ENCODE peak calls at places on chromosomes 12 and 14, in nine cellular contexts. P is heart right ventricle; J is stimulated activated CD4-positive, alpha-beta T cell treated with anti-CD3 and anti-CD28 coated beads, Interleukin-1b, Interleukin-23, amount 100 ng/mL, for 1 hour; A is fibroblast of the conjunctiva; X is 8988T; K is AG10803; L is RPMI7951; N is NCI-H510A; T is HS-5. H is an unnamed sample.

GRCh38 chr12:88266851-88267360 is 124.8 kb downstream of the TMTC3 start:
- DNase-seq in A (no peak), P (no peak), X (no peak), N (no peak), L (peak), K (peak), T (no peak), J (no peak), H (no peak)

GRCh38 chr12:15196678-15197267 is 24.4 kb downstream of the RERG start:
- DNase-seq in N (no peak), J (no peak), X (no peak), T (no peak), P (no peak), A (no peak), K (no peak), L (no peak), H (no peak)

GRCh38 chr12:123830675-123831074 is 68.6 kb downstream of the DNAH10 start:
- DNase-seq in T (no peak), L (no peak), X (no peak), A (no peak), K (no peak), J (no peak), P (no peak), N (no peak), H (no peak)

GRCh38 chr12:21823581-21823980 is 49.1 kb upstream of the KCNJ8 start:
- DNase-seq in N (no peak), X (no peak), K (peak), P (peak), J (no peak), T (no peak), A (no peak), L (no peak), H (no peak)

GRCh38 chr14:99546230-99546879 is 57.7 kb downstream of the CCDC85C start:
- DNase-seq in X (no peak), K (no peak), J (no peak), P (no peak), A (no peak), L (no peak), N (no peak), T (no peak), H (no peak)

GRCh38 chr14:93893550-93894329 is 33.4 kb upstream of the FAM181A start:
- DNase-seq in J (no peak), N (no peak), P (no peak), T (no peak), L (no peak), K (peak), X (no peak), A (no peak), H (no peak)

GRCh38 chr12:30874455-30875313 is 51.9 kb upstream of the TSPAN11 start:
- DNase-seq in P (peak), X (no peak), J (no peak), K (no peak), T (no peak), A (no peak), N (peak), L (no peak), H (no peak)

GRCh38 chr12:99249543-99249942 is 398.0 kb upstream of the GARIN6 start:
- DNase-seq in K (no peak), A (no peak), T (no peak), N (no peak), J (no peak), L (no peak), X (no peak), P (no peak), H (no peak)

GRCh38 chr12:120229583-120230325 is 28.8 kb upstream of the RPLP0 start:
- DNase-seq in L (peak), A (no peak), J (no peak), K (no peak), T (no peak), P (no peak), X (no peak), N (no peak), H (peak)

GRCh38 chr12:9648701-9649531 is 20.6 kb upstream of the CLEC2D start:
- DNase-seq in L (no peak), P (no peak), X (no peak), T (no peak), K (no peak), J (no peak), N (no peak), A (no peak), H (peak)

GRCh38 chr12:122875590-122876220 is 20.2 kb downstream of the VPS37B start:
- DNase-seq in X (no peak), T (no peak), A (no peak), N (no peak), L (peak), K (peak), P (no peak), J (no peak), H (no peak)

GRCh38 chr12:38847247-38847646 is 58.1 kb downstream of the CPNE8 start:
- DNase-seq in X (no peak), N (no peak), J (no peak), K (no peak), L (no peak), T (no peak), P (no peak), A (no peak), H (no peak)

GRCh38 chr12:110782922-110783321 is 40.2 kb upstream of the PPP1CC start:
- DNase-seq in J (no peak), P (no peak), N (no peak), K (no peak), L (no peak), X (no peak), T (no peak), A (no peak), H (no peak)

GRCh38 chr14:34043627-34044372 is 92.9 kb upstream of the EGLN3 start:
- DNase-seq in J (peak), P (no peak), T (no peak), L (peak), X (peak), A (no peak), K (no peak), N (peak), H (peak)

H was measured in epithelial cell of esophagus.